ENCODE peak calls at places on chromosome 15, in six cellular contexts. G, B, F, E, J and M are unnamed samples.

GRCh38 chr15:57273366-57273765 is 102.9 kb upstream of the CGNL1 start:
- DNase-seq in G (no peak), E (no peak), J (no peak), F (no peak), B (no peak), M (no peak)

GRCh38 chr15:29969587-29970401 is 113.0 kb upstream of the GOLGA8J start:
- DNase-seq in G (no peak), F (no peak), B (no peak), E (no peak), J (no peak), M (no peak)

GRCh38 chr15:93203036-93203435 is 114.0 kb upstream of the RGMA start:
- DNase-seq in B (no peak), F (no peak), J (no peak), G (no peak), E (no peak), M (no peak)

GRCh38 chr15:69164807-69165636 is 4.6 kb downstream of the GLCE start:
- DNase-seq in G (no peak), J (no peak), F (no peak), E (no peak), B (peak), M (no peak)

GRCh38 chr15:76274821-76275220 is 36.4 kb downstream of the ETFA start:
- DNase-seq in F (no peak), E (no peak), B (no peak), J (no peak), G (no peak), M (no peak)

GRCh38 chr15:41944313-41944940 is 27.9 kb downstream of the EHD4 start:
- DNase-seq in G (peak), F (peak), E (no peak), J (peak), B (peak), M (peak)

GRCh38 chr15:73959012-73959581 is 32.8 kb downstream of the LOXL1 start:
- DNase-seq in F (no peak), J (no peak), E (no peak), G (no peak), B (no peak), M (peak)

GRCh38 chr15:96622714-96623113 is 292.2 kb downstream of the NR2F2 start:
- DNase-seq in E (no peak), J (no peak), F (no peak), B (no peak), G (no peak), M (no peak)

GRCh38 chr15:55290361-55291057 is 896 bp upstream of the RAB27A start:
- DNase-seq in F (peak), E (peak), B (peak), G (peak), J (no peak), M (peak)

GRCh38 chr15:57671636-57672035 is 34.9 kb upstream of the POLR2M start:
- DNase-seq in G (no peak), J (no peak), F (no peak), B (no peak), E (no peak), M (no peak)

GRCh38 chr15:63000706-63001105 is 41.8 kb upstream of the TPM1 start:
- DNase-seq in J (no peak), B (no peak), F (peak), E (no peak), G (no peak), M (no peak)

GRCh38 chr15:81480645-81481053 is 106.6 kb upstream of the TMC3 start:
- DNase-seq in E (peak), B (peak), G (peak), F (peak), J (peak), M (peak)

GRCh38 chr15:44535509-44536297 is 1.2 kb upstream of the EIF3J start:
- DNase-seq in J (no peak), G (no peak), F (peak), B (no peak), E (peak), M (no peak)

GRCh38 chr15:44536962-44537727 is at the start of gene EIF3J:
- DNase-seq in B (peak), G (peak), F (peak), E (peak), J (peak), M (peak)

GRCh38 chr15:44537728-44538240 is 837 bp downstream of the EIF3J start:
- DNase-seq in B (peak), J (no peak), G (no peak), F (peak), E (no peak), M (no peak)

GRCh38 chr15:44535092-44535491 is 1.9 kb upstream of the EIF3J start:
- DNase-seq in B (no peak), G (no peak), F (no peak), E (no peak), J (no peak), M (no peak)

DNA sequence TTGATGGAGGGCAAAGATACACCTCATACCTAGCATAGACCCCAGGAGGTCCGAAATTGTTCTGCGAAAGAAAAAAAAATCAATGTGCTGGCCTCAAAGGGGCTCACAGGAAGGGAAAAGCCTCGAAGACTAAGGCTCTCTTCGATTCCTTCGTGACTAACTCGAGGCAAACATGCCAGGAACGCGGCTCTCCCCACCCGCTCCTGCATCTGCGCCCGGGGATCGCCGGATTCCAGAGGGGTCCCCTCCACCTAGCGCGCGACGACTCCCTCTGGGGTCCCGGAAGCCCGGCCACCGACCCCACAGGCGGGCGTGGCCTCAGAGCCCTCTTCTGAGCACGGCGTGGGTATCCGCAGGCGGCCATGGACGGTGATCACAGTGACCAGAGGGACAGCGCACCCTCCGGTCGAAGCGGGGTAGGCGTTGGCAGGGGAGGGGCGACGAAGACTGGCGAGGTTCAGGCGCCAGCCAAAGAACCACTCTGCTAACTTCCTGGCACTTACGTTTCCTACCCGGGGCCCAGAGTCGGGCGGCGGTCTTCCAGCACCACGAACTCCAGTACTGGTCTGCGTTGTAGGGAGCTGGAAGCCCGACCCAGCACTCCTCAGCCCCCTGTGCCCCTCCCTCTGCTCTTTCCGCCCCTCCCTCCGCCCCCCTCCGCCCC is 517 bp upstream of the EIF3J start:
- DNase-seq in B (peak), E (peak), G (no peak), J (peak), F (peak), M (peak)
- TF ChIP-seq CTCF in B (peak), E (no peak), G (peak), J (peak), F (peak), M (peak)

DNA sequence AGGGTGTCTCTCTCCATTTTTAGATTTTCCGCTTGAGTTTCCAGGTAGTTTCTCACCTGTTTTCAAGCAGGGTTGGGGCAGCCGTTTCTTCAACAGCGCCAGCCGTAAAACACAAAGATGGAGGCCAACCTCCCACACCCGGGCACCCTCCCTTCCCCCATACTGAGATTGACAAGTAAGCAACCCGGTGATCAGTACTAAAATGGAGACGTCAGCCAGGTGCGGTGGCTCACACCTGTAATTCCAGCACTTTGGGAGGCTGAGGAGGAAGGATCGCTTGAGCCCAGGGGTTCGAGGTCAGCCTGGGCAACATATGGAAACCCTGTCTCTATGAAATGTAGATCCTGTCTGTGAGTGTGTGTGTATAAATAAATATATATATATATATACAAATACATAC is 903 bp upstream of the ZSCAN2 start:
- DNase-seq in J (no peak), B (no peak), G (no peak), E (no peak), F (no peak), M (no peak)
- H3K4me3 ChIP-seq in J (peak), B (no peak), G (peak), E (no peak), F (no peak), M (no peak)

GRCh38 chr15:33701304-33701696 is 267.0 kb upstream of the CHRM5 start:
- DNase-seq in B (no peak), F (no peak), J (no peak), G (no peak), E (no peak), M (no peak)
- TF ChIP-seq CTCF in B (no peak), F (no peak), J (peak), G (peak), E (no peak), M (no peak)

DNA sequence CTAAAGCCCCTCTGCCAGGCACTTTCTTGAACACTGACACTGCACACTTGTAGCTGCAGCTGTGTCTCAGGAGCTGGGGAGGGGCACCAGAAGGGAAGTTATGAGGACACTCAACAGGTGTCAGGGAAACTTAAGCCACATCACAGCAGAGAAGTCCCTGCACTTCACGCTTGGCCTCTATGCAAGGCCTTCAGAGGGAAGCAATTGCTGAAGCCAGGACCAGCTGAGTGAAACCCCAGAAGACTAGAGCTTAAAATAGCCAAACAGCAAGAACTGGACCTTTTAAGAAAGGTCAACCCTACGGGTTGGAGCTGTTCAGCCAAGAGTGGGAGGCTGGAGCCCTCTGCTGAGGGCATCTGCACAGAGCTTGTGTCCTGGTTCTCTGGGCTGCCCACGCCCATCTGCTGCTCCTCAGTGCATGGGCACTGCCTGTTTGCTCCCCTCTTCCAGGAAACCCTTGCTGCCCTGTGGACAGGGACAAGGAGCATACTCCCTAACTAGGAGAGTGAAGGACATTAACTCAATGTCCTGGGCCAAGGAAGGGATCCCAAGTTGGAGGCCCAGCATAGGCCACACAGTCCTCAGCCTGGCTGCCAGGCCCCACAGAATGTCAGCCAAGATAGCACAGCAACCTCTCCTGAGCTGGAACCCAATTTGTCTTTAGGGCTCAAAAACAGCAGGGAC is 3.9 kb upstream of the GRAMD2A start:
- DNase-seq in F (no peak), E (no peak), G (no peak), B (no peak), J (no peak), M (no peak)
- H3K4me3 ChIP-seq in F (no peak), E (no peak), G (no peak), B (no peak), J (no peak), M (no peak)

DNA sequence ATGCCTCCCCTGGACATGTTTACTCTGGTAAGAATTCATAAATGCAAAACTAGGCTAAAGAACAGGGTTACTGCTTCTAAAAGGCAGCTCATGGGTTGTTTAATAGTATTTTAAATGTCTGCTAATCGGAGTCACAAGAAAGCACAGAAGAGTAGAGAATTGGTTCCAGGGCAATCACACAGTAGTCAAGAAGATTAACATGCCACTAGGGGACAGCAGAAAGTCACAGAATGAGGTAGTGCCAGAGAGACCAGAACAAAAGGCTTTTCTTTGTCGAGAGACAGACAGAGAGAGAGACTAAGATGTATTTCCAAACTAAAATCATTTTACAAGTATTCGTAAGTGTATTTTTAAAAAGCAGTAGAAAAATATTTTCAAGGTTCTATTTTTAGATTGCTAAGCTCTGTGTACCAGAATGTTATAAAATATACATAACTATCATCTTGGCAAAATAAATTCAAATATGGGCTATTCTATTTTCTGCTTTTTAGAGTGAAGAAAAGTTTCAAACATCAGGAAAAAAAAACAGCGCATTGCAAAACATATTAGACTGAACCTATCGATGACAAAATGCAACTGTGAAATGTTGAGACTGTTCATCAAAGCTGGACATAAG is 78.3 kb upstream of the CDIN1 start:
- DNase-seq in B (peak), F (peak), G (peak), J (peak), E (no peak), M (peak)
- TF ChIP-seq CTCF in B (peak), F (peak), G (peak), J (peak), E (no peak), M (peak)

GRCh38 chr15:68056097-68056865 is 2.2 kb downstream of the PIAS1 start:
- DNase-seq in F (no peak), E (no peak), J (no peak), B (no peak), G (no peak), M (no peak)
- H3K4me3 ChIP-seq in F (no peak), E (no peak), J (no peak), B (no peak), G (peak), M (peak)

GRCh38 chr15:59751552-59752413 is 62.7 kb upstream of the BNIP2 start:
- DNase-seq in B (no peak), E (no peak), J (no peak), F (no peak), G (peak), M (no peak)
- TF ChIP-seq CTCF in B (no peak), E (no peak), J (peak), F (no peak), G (peak), M (no peak)

GRCh38 chr15:78943692-78944091 is 1.2 kb downstream of the CTSH start:
- DNase-seq in B (no peak), F (no peak), G (no peak), E (no peak), J (no peak), M (no peak)

GRCh38 chr15:78946493-78946892 is 1.6 kb upstream of the CTSH start:
- DNase-seq in F (no peak), E (no peak), J (no peak), G (no peak), B (no peak), M (no peak)

GRCh38 chr15:78942741-78943140 is 2.1 kb downstream of the CTSH start:
- DNase-seq in F (no peak), G (no peak), E (no peak), B (no peak), J (no peak), M (no peak)

GRCh38 chr15:78944669-78945407 is at the start of gene CTSH:
- DNase-seq in F (peak), G (peak), B (peak), J (no peak), E (no peak), M (no peak)

DNA sequence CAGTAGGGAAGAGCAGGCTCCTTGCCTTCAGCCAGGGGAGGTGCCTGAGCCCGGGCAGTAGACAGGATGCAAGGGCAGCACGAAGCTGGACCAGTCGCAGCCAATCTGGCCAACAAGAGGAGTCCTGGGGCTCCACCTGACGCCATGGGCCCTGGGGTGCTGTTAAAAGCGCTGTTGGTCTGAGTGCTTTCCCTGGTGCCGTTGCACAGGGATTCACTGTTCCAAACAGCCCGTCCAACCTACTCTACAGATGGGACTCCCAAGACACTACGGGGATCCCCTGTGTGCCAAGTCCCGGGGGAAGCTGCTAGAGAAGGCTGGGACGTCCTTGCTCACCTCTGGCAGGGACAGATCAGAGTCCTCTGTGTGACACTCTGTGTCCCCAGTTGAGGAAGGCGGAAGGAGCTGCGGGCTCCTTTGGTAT is 632 bp downstream of the CTSH start:
- DNase-seq in J (no peak), G (no peak), E (no peak), F (peak), B (no peak), M (no peak)
- H3K4me3 ChIP-seq in J (no peak), G (no peak), E (peak), F (no peak), B (no peak), M (peak)